ENCODE peak calls at places on chromosomes 2 and 18, in six cellular contexts. F is IMR-90, K is suprapubic skin, P is tibial nerve, G is endothelial cell of umbilical vein, S is body of pancreas. R is an unnamed sample.

GRCh38 chr2:201858781-201859180 is 52.4 kb downstream of the CDK15 start:
- DNase-seq in G (peak; percentile 58), S (peak; percentile 2), P (peak; percentile 18), F (peak; percentile 57), K (no peak), R (no peak)

GRCh38 chr2:58606799-58607198 is 365.7 kb upstream of the FANCL start:
- DNase-seq in K (no peak), G (no peak), S (no peak), F (peak; percentile 23), P (no peak), R (no peak)

GRCh38 chr2:107374261-107374660 is 452.4 kb upstream of the RGPD4 start:
- DNase-seq in K (no peak), G (no peak), S (no peak), F (no peak), P (no peak), R (no peak)

GRCh38 chr18:47893939-47894699 is 36.3 kb downstream of the SMAD2 start:
- DNase-seq in S (no peak), K (no peak), P (no peak), F (peak; percentile 10), G (peak; percentile 29), R (no peak)

GRCh38 chr2:98464772-98465310 is 20.2 kb downstream of the INPP4A start:
- DNase-seq in G (peak; percentile 28), P (no peak), F (no peak), S (peak; percentile 53), K (no peak), R (peak; percentile 75)

GRCh38 chr2:97764559-97765263 is 51.3 kb downstream of the ZAP70 start:
- DNase-seq in P (no peak), G (no peak), F (no peak), S (no peak), K (no peak), R (no peak)

GRCh38 chr2:126154256-126154655 is 501.7 kb upstream of the GYPC start:
- DNase-seq in P (no peak), S (no peak), F (no peak), G (no peak), K (no peak), R (no peak)

GRCh38 chr2:120177011-120177621 is 46.1 kb downstream of the TMEM185B start:
- DNase-seq in S (peak; percentile 35), P (no peak), F (no peak), G (peak; percentile 20), K (peak; percentile 64), R (peak; percentile 89)

GRCh38 chr2:19141234-19142004 is 217.0 kb downstream of the OSR1 start:
- DNase-seq in S (no peak), F (peak; percentile 37), K (no peak), P (no peak), G (peak; percentile 25), R (no peak)

GRCh38 chr2:158091647-158092046 is 10.0 kb upstream of the UPP2 start:
- DNase-seq in S (no peak), F (no peak), G (no peak), P (no peak), K (no peak), R (peak; percentile 51)
- H3K4me1 ChIP-seq in S (peaks cover 7% of the 10 kb centered on the region), F (no peaks in the 10 kb centered on the region), G (no peaks in the 10 kb centered on the region), P (no peaks in the 10 kb centered on the region), K (no peaks in the 10 kb centered on the region), R (no peaks in the 10 kb centered on the region)

GRCh38 chr18:12327510-12328178 is 19.6 kb downstream of the TUBB6 start:
- DNase-seq in F (peak; percentile 69), P (peak; percentile 66), S (peak; percentile 82), K (peak; percentile 88), G (peak; percentile 64), R (peak; percentile 90)
- TF ChIP-seq POLR2A in F (peak; percentile 61), P (no peak), S (no peak), K (no peak), G (no peak), R (no peak)

DNA sequence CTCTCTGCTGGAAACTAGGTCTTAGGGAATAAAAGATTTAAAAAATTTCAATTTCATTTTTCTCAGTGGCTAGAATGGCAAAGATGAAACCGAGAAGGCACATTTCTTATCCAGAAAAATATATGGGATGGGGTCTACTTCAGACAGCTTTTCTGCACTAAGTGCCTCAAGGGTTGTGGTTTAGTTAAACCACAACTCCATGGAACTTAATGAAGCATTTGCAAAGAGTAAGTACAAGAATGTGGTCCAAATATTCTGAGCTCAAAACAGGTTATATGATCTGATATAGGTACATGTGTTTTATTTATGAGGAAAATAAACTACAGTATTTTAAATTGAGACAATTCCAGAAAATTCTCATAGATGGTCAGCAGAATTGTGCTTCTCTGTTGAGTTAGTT is 101.8 kb upstream of the FZD5 start:
- DNase-seq in K (no peak), P (no peak), S (no peak), F (no peak), G (no peak), R (no peak)
- H3K4me1 ChIP-seq in K (no peaks in the 10 kb centered on the region), P (no peaks in the 10 kb centered on the region), S (peaks cover 27% of the 10 kb centered on the region), F (peaks cover 4% of the 10 kb centered on the region), G (no peaks in the 10 kb centered on the region), R (no peaks in the 10 kb centered on the region)

GRCh38 chr2:60552851-60553495 is 481 bp downstream of the BCL11A start:
- DNase-seq in S (no peak), F (no peak), G (no peak), P (no peak), K (no peak), R (no peak)

GRCh38 chr2:60555066-60555793 is 1.8 kb upstream of the BCL11A start:
- DNase-seq in F (peak; percentile 70), K (no peak), P (no peak), S (peak; percentile 84), G (peak; percentile 71), R (peak; percentile 91)

GRCh38 chr2:60554649-60555065 is 1.2 kb upstream of the BCL11A start:
- DNase-seq in S (peak; percentile 50), K (no peak), P (no peak), G (no peak), F (no peak), R (peak; percentile 62)

GRCh38 chr2:60553496-60553991 is at the start of gene BCL11A:
- DNase-seq in F (peak; percentile 78), K (no peak), G (peak; percentile 74), P (no peak), S (peak; percentile 88), R (peak; percentile 67)

GRCh38 chr2:60553992-60554648 is 666 bp upstream of the BCL11A start:
- DNase-seq in P (no peak), K (no peak), F (no peak), G (peak; percentile 23), S (peak; percentile 55), R (peak; percentile 79)
- TF ChIP-seq POLR2A in P (no peak), K (no peak), F (no peak), G (no peak), S (no peak), R (peak; percentile 9)

GRCh38 chr2:33146112-33146511 is 199.4 kb downstream of the LTBP1 start:
- DNase-seq in S (no peak), K (no peak), F (peak; percentile 66), G (no peak), P (no peak), R (no peak)
- H3K4me1 ChIP-seq in S (no peaks in the 10 kb centered on the region), K (peaks cover 8% of the 10 kb centered on the region), F (peaks cover 35% of the 10 kb centered on the region), G (no peaks in the 10 kb centered on the region), P (no peaks in the 10 kb centered on the region), R (no peaks in the 10 kb centered on the region)

R was measured in Peyer's patch.